ENCODE peak calls at places on chromosomes 13 and 19, in nine cellular contexts. One of them, this sample, is unnamed.

GRCh38 chr19:54201980-54202379 is 1.3 kb downstream of the RPS9 start:
- DNase-seq in iris pigment epithelial cell: no peak
- DNase-seq in activated CD4-positive, alpha-beta T cell treated with anti-CD3 and anti-CD28 coated beads for 48 hours: no peak
- DNase-seq in activated CD4-positive, CD25-positive, alpha-beta regulatory T cell treated with anti-CD3 and anti-CD28 coated beads, Interleukin-2, amount 50 U/mL, for 16 hours: no peak
- DNase-seq in transverse colon: no peak
- DNase-seq in ACHN: no peak
- DNase-seq in stimulated activated CD8-positive, alpha-beta memory T cell treated with anti-CD3 and anti-CD28 coated beads, Interleukin-15, amount 100 ng/mL, for 1 hour: no peak
- DNase-seq in GM23248: no peak
- DNase-seq in T follicular helper cell: no peak
- DNase-seq in this sample: no peak

GRCh38 chr13:42798118-42798517 is 16.7 kb downstream of the FAM216B start:
- DNase-seq in iris pigment epithelial cell: no peak
- DNase-seq in activated CD4-positive, alpha-beta T cell treated with anti-CD3 and anti-CD28 coated beads for 48 hours: no peak
- DNase-seq in activated CD4-positive, CD25-positive, alpha-beta regulatory T cell treated with anti-CD3 and anti-CD28 coated beads, Interleukin-2, amount 50 U/mL, for 16 hours: no peak
- DNase-seq in transverse colon: no peak
- DNase-seq in ACHN: no peak
- DNase-seq in stimulated activated CD8-positive, alpha-beta memory T cell treated with anti-CD3 and anti-CD28 coated beads, Interleukin-15, amount 100 ng/mL, for 1 hour: no peak
- DNase-seq in GM23248: no peak
- DNase-seq in T follicular helper cell: no peak
- DNase-seq in this sample: no peak

GRCh38 chr19:2097330-2098327 is 914 bp downstream of the IZUMO4 start:
- DNase-seq in iris pigment epithelial cell: no peak
- DNase-seq in activated CD4-positive, alpha-beta T cell treated with anti-CD3 and anti-CD28 coated beads for 48 hours: peak
- DNase-seq in activated CD4-positive, CD25-positive, alpha-beta regulatory T cell treated with anti-CD3 and anti-CD28 coated beads, Interleukin-2, amount 50 U/mL, for 16 hours: no peak
- DNase-seq in transverse colon: peak
- DNase-seq in ACHN: peak
- DNase-seq in stimulated activated CD8-positive, alpha-beta memory T cell treated with anti-CD3 and anti-CD28 coated beads, Interleukin-15, amount 100 ng/mL, for 1 hour: no peak
- DNase-seq in GM23248: peak
- DNase-seq in T follicular helper cell: peak
- DNase-seq in this sample: peak

GRCh38 chr19:38394488-38394887 is 6.0 kb downstream of the SPRED3 start:
- DNase-seq in iris pigment epithelial cell: peak
- DNase-seq in activated CD4-positive, alpha-beta T cell treated with anti-CD3 and anti-CD28 coated beads for 48 hours: peak
- DNase-seq in activated CD4-positive, CD25-positive, alpha-beta regulatory T cell treated with anti-CD3 and anti-CD28 coated beads, Interleukin-2, amount 50 U/mL, for 16 hours: no peak
- DNase-seq in transverse colon: no peak
- DNase-seq in ACHN: no peak
- DNase-seq in stimulated activated CD8-positive, alpha-beta memory T cell treated with anti-CD3 and anti-CD28 coated beads, Interleukin-15, amount 100 ng/mL, for 1 hour: no peak
- DNase-seq in GM23248: peak
- DNase-seq in T follicular helper cell: peak
- DNase-seq in this sample: peak

GRCh38 chr19:17466487-17466850 is 3.9 kb upstream of the SLC27A1 start:
- DNase-seq in iris pigment epithelial cell: no peak
- DNase-seq in activated CD4-positive, alpha-beta T cell treated with anti-CD3 and anti-CD28 coated beads for 48 hours: no peak
- DNase-seq in activated CD4-positive, CD25-positive, alpha-beta regulatory T cell treated with anti-CD3 and anti-CD28 coated beads, Interleukin-2, amount 50 U/mL, for 16 hours: no peak
- DNase-seq in transverse colon: no peak
- DNase-seq in ACHN: no peak
- DNase-seq in stimulated activated CD8-positive, alpha-beta memory T cell treated with anti-CD3 and anti-CD28 coated beads, Interleukin-15, amount 100 ng/mL, for 1 hour: no peak
- DNase-seq in GM23248: no peak
- DNase-seq in T follicular helper cell: no peak
- DNase-seq in this sample: no peak

GRCh38 chr13:49638416-49639072 is 10.2 kb downstream of the ARL11 start:
- DNase-seq in iris pigment epithelial cell: no peak
- DNase-seq in activated CD4-positive, alpha-beta T cell treated with anti-CD3 and anti-CD28 coated beads for 48 hours: no peak
- DNase-seq in activated CD4-positive, CD25-positive, alpha-beta regulatory T cell treated with anti-CD3 and anti-CD28 coated beads, Interleukin-2, amount 50 U/mL, for 16 hours: no peak
- DNase-seq in transverse colon: no peak
- DNase-seq in ACHN: no peak
- DNase-seq in stimulated activated CD8-positive, alpha-beta memory T cell treated with anti-CD3 and anti-CD28 coated beads, Interleukin-15, amount 100 ng/mL, for 1 hour: no peak
- DNase-seq in GM23248: peak
- DNase-seq in T follicular helper cell: no peak
- DNase-seq in this sample: no peak

GRCh38 chr19:38317104-38317612 is 1.4 kb upstream of the YIF1B start:
- DNase-seq in iris pigment epithelial cell: no peak
- DNase-seq in activated CD4-positive, alpha-beta T cell treated with anti-CD3 and anti-CD28 coated beads for 48 hours: peak
- DNase-seq in activated CD4-positive, CD25-positive, alpha-beta regulatory T cell treated with anti-CD3 and anti-CD28 coated beads, Interleukin-2, amount 50 U/mL, for 16 hours: no peak
- DNase-seq in transverse colon: no peak
- DNase-seq in ACHN: no peak
- DNase-seq in stimulated activated CD8-positive, alpha-beta memory T cell treated with anti-CD3 and anti-CD28 coated beads, Interleukin-15, amount 100 ng/mL, for 1 hour: no peak
- DNase-seq in GM23248: no peak
- DNase-seq in T follicular helper cell: no peak
- DNase-seq in this sample: peak

GRCh38 chr13:40161931-40162330 is 504.5 kb downstream of the FOXO1 start:
- DNase-seq in iris pigment epithelial cell: no peak
- DNase-seq in activated CD4-positive, alpha-beta T cell treated with anti-CD3 and anti-CD28 coated beads for 48 hours: no peak
- DNase-seq in activated CD4-positive, CD25-positive, alpha-beta regulatory T cell treated with anti-CD3 and anti-CD28 coated beads, Interleukin-2, amount 50 U/mL, for 16 hours: no peak
- DNase-seq in transverse colon: no peak
- DNase-seq in ACHN: peak
- DNase-seq in stimulated activated CD8-positive, alpha-beta memory T cell treated with anti-CD3 and anti-CD28 coated beads, Interleukin-15, amount 100 ng/mL, for 1 hour: no peak
- DNase-seq in GM23248: no peak
- DNase-seq in T follicular helper cell: no peak
- DNase-seq in this sample: no peak

GRCh38 chr13:110471156-110471832 is 90.2 kb downstream of the RAB20 start:
- DNase-seq in iris pigment epithelial cell: no peak
- DNase-seq in activated CD4-positive, alpha-beta T cell treated with anti-CD3 and anti-CD28 coated beads for 48 hours: no peak
- DNase-seq in activated CD4-positive, CD25-positive, alpha-beta regulatory T cell treated with anti-CD3 and anti-CD28 coated beads, Interleukin-2, amount 50 U/mL, for 16 hours: no peak
- DNase-seq in transverse colon: peak
- DNase-seq in ACHN: no peak
- DNase-seq in stimulated activated CD8-positive, alpha-beta memory T cell treated with anti-CD3 and anti-CD28 coated beads, Interleukin-15, amount 100 ng/mL, for 1 hour: no peak
- DNase-seq in GM23248: no peak
- DNase-seq in T follicular helper cell: no peak
- DNase-seq in this sample: no peak

GRCh38 chr19:2479556-2480194 is 3.7 kb downstream of the GADD45B start:
- DNase-seq in iris pigment epithelial cell: peak
- DNase-seq in activated CD4-positive, alpha-beta T cell treated with anti-CD3 and anti-CD28 coated beads for 48 hours: no peak
- DNase-seq in activated CD4-positive, CD25-positive, alpha-beta regulatory T cell treated with anti-CD3 and anti-CD28 coated beads, Interleukin-2, amount 50 U/mL, for 16 hours: no peak
- DNase-seq in transverse colon: no peak
- DNase-seq in ACHN: peak
- DNase-seq in stimulated activated CD8-positive, alpha-beta memory T cell treated with anti-CD3 and anti-CD28 coated beads, Interleukin-15, amount 100 ng/mL, for 1 hour: no peak
- DNase-seq in GM23248: peak
- DNase-seq in T follicular helper cell: no peak
- DNase-seq in this sample: no peak

GRCh38 chr13:29383476-29383875 is 212.0 kb downstream of the SLC7A1 start:
- DNase-seq in iris pigment epithelial cell: no peak
- DNase-seq in activated CD4-positive, alpha-beta T cell treated with anti-CD3 and anti-CD28 coated beads for 48 hours: no peak
- DNase-seq in activated CD4-positive, CD25-positive, alpha-beta regulatory T cell treated with anti-CD3 and anti-CD28 coated beads, Interleukin-2, amount 50 U/mL, for 16 hours: no peak
- DNase-seq in transverse colon: no peak
- DNase-seq in ACHN: no peak
- DNase-seq in stimulated activated CD8-positive, alpha-beta memory T cell treated with anti-CD3 and anti-CD28 coated beads, Interleukin-15, amount 100 ng/mL, for 1 hour: no peak
- DNase-seq in GM23248: no peak
- DNase-seq in T follicular helper cell: no peak
- DNase-seq in this sample: no peak